ENCODE peak calls at places on chromosomes 6 and 20, in seven cellular contexts. One of them, this sample, is unnamed. For H3K27me3, the result is how much of the 10 kb centered on the place peaks cover.

GRCh38 chr20:53513489-53514298 is 79.9 kb downstream of the ZNF217 start:
- DNase-seq in H1: no peak
- DNase-seq in PC-9: no peak
- DNase-seq in cardiac muscle cell: no peak
- DNase-seq in stomach: no peak
- DNase-seq in transverse colon: peak
- DNase-seq in thoracic aorta: no peak
- DNase-seq in this sample: no peak

GRCh38 chr6:157023958-157024357 is 246.8 kb downstream of the ARID1B start:
- DNase-seq in H1: no peak
- DNase-seq in PC-9: no peak
- DNase-seq in cardiac muscle cell: no peak
- DNase-seq in stomach: no peak
- DNase-seq in transverse colon: no peak
- DNase-seq in thoracic aorta: no peak
- DNase-seq in this sample: no peak

GRCh38 chr6:16533721-16534136 is 227.5 kb downstream of the ATXN1 start:
- DNase-seq in H1: no peak
- DNase-seq in PC-9: no peak
- DNase-seq in cardiac muscle cell: no peak
- DNase-seq in stomach: no peak
- DNase-seq in transverse colon: no peak
- DNase-seq in thoracic aorta: no peak
- DNase-seq in this sample: no peak

GRCh38 chr20:380763-381580 is 412 bp downstream of the TRIB3 start:
- DNase-seq in H1: peak
- DNase-seq in PC-9: peak
- DNase-seq in cardiac muscle cell: peak
- DNase-seq in stomach: peak
- DNase-seq in transverse colon: peak
- DNase-seq in thoracic aorta: no peak
- DNase-seq in this sample: no peak

GRCh38 chr6:8066108-8066507 is 1.9 kb upstream of the BLOC1S5 start:
- DNase-seq in H1: no peak
- DNase-seq in PC-9: no peak
- DNase-seq in cardiac muscle cell: no peak
- DNase-seq in stomach: no peak
- DNase-seq in transverse colon: no peak
- DNase-seq in thoracic aorta: no peak
- DNase-seq in this sample: no peak

GRCh38 chr6:111857674-111858337 is 15.4 kb downstream of the FYN start:
- DNase-seq in H1: no peak
- DNase-seq in PC-9: no peak
- DNase-seq in cardiac muscle cell: no peak
- DNase-seq in stomach: no peak
- DNase-seq in transverse colon: no peak
- DNase-seq in thoracic aorta: no peak
- DNase-seq in this sample: no peak

GRCh38 chr20:37644605-37645004 is 49.2 kb upstream of the CTNNBL1 start:
- DNase-seq in H1: no peak
- DNase-seq in PC-9: no peak
- DNase-seq in cardiac muscle cell: no peak
- DNase-seq in stomach: no peak
- DNase-seq in transverse colon: no peak
- DNase-seq in thoracic aorta: no peak
- DNase-seq in this sample: no peak

GRCh38 chr6:32082951-32083350 is 26.2 kb downstream of the TNXB start:
- DNase-seq in H1: no peak
- DNase-seq in PC-9: peak
- DNase-seq in cardiac muscle cell: no peak
- DNase-seq in stomach: no peak
- DNase-seq in transverse colon: no peak
- DNase-seq in thoracic aorta: no peak
- DNase-seq in this sample: peak

GRCh38 chr6:7587631-7588100 is 2.3 kb upstream of the SNRNP48 start:
- DNase-seq in H1: no peak
- DNase-seq in PC-9: no peak
- DNase-seq in cardiac muscle cell: no peak
- DNase-seq in stomach: no peak
- DNase-seq in transverse colon: peak
- DNase-seq in thoracic aorta: no peak
- DNase-seq in this sample: no peak

GRCh38 chr6:158321960-158322359 is 9.7 kb downstream of the TULP4 start:
- DNase-seq in H1: no peak
- DNase-seq in PC-9: no peak
- DNase-seq in cardiac muscle cell: no peak
- DNase-seq in stomach: no peak
- DNase-seq in transverse colon: no peak
- DNase-seq in thoracic aorta: no peak
- DNase-seq in this sample: no peak

GRCh38 chr20:3995067-3995748 is 20.1 kb downstream of the RNF24 start:
- DNase-seq in H1: no peak
- DNase-seq in PC-9: no peak
- DNase-seq in cardiac muscle cell: no peak
- DNase-seq in stomach: no peak
- DNase-seq in transverse colon: no peak
- DNase-seq in thoracic aorta: no peak
- DNase-seq in this sample: no peak

GRCh38 chr6:41630069-41630468 is 8.2 kb upstream of the MDFI start:
- DNase-seq in H1: no peak
- DNase-seq in PC-9: no peak
- DNase-seq in cardiac muscle cell: no peak
- DNase-seq in stomach: no peak
- DNase-seq in transverse colon: no peak
- DNase-seq in thoracic aorta: no peak
- DNase-seq in this sample: no peak

DNA sequence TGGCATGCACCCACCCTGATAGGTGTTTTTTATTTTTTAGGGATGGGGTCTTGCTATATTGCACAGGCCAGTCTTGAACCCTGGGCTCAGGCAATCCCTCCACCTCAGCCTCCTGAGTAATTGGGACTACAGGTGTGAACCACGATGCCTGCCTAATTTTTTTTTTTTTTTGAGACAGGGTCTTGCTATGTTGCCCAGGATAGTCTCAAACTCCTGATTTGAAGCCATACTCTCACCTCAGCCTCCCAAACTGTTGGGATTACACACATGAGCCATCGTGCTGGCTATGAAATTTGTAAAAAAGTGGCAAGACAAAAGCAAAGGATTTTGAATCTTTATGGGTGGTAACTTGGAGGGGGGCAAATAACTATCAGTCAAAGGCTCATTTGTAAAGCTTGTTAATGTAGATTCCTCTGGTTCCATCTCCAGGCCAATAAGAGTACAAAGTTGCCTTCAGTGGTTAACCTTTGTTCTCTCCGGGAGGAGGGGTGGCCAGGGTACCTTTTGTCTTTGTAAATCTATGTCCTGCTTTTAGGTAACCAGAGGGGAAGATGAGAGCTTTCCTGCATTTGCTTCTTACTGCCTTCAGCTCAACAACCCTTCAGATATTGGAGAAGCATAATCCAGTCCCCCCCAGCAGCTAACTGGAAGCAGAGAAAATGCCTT is 372.0 kb upstream of the JARID2 start:
- DNase-seq in H1: no peak
- DNase-seq in PC-9: no peak
- DNase-seq in cardiac muscle cell: no peak
- DNase-seq in stomach: no peak
- DNase-seq in transverse colon: no peak
- DNase-seq in thoracic aorta: no peak
- DNase-seq in this sample: no peak
- H3K27me3 ChIP-seq in H1: under half
- H3K27me3 ChIP-seq in PC-9: under half
- H3K27me3 ChIP-seq in cardiac muscle cell: under half
- H3K27me3 ChIP-seq in stomach: under half
- H3K27me3 ChIP-seq in transverse colon: under half
- H3K27me3 ChIP-seq in thoracic aorta: under half
- H3K27me3 ChIP-seq in this sample: under half

DNA sequence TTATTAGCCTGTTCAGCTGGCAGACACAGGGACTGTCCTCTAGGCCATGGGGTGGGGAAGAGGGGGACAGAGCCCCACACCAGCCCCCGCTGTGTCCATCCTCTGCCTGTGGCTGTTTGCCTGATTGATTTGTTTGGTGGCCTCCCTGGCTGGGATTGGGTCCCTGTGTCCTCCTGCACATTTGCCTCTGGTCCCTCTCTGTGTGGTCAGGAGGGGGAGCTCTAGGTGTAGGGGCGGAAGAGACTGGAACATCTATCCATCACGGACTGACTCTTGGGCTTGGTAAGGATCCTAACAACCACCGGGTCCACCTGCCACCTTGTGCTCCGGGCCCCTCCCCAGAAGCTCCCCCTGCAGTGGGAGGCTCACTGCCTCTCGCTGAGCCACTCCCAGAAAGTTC is 38.4 kb upstream of the CCDC167 start:
- DNase-seq in H1: peak
- DNase-seq in PC-9: peak
- DNase-seq in cardiac muscle cell: no peak
- DNase-seq in stomach: no peak
- DNase-seq in transverse colon: no peak
- DNase-seq in thoracic aorta: no peak
- DNase-seq in this sample: no peak
- TF ChIP-seq CTCF in H1: peak
- TF ChIP-seq CTCF in PC-9: peak
- TF ChIP-seq CTCF in cardiac muscle cell: peak
- TF ChIP-seq CTCF in stomach: no peak
- TF ChIP-seq CTCF in transverse colon: no peak
- TF ChIP-seq CTCF in thoracic aorta: no peak
- TF ChIP-seq CTCF in this sample: no peak

GRCh38 chr6:27238010-27238983 is 9.2 kb upstream of the PRSS16 start:
- DNase-seq in H1: peak
- DNase-seq in PC-9: peak
- DNase-seq in cardiac muscle cell: no peak
- DNase-seq in stomach: no peak
- DNase-seq in transverse colon: no peak
- DNase-seq in thoracic aorta: no peak
- DNase-seq in this sample: no peak
- H3K27me3 ChIP-seq in H1: under half
- H3K27me3 ChIP-seq in PC-9: under half
- H3K27me3 ChIP-seq in cardiac muscle cell: under half
- H3K27me3 ChIP-seq in stomach: half or more
- H3K27me3 ChIP-seq in transverse colon: half or more
- H3K27me3 ChIP-seq in thoracic aorta: under half
- H3K27me3 ChIP-seq in this sample: under half

GRCh38 chr6:150664091-150664490 is 64.4 kb downstream of the PLEKHG1 start:
- DNase-seq in H1: no peak
- DNase-seq in PC-9: no peak
- DNase-seq in cardiac muscle cell: no peak
- DNase-seq in stomach: no peak
- DNase-seq in transverse colon: no peak
- DNase-seq in thoracic aorta: no peak
- DNase-seq in this sample: no peak

GRCh38 chr6:150668882-150669476 is 69.3 kb downstream of the PLEKHG1 start:
- DNase-seq in H1: no peak
- DNase-seq in PC-9: no peak
- DNase-seq in cardiac muscle cell: no peak
- DNase-seq in stomach: no peak
- DNase-seq in transverse colon: no peak
- DNase-seq in thoracic aorta: no peak
- DNase-seq in this sample: no peak

GRCh38 chr6:150666071-150666470 is 66.4 kb downstream of the PLEKHG1 start:
- DNase-seq in H1: no peak
- DNase-seq in PC-9: no peak
- DNase-seq in cardiac muscle cell: no peak
- DNase-seq in stomach: no peak
- DNase-seq in transverse colon: peak
- DNase-seq in thoracic aorta: no peak
- DNase-seq in this sample: peak

GRCh38 chr6:150670311-150670710 is 70.6 kb downstream of the PLEKHG1 start:
- DNase-seq in H1: no peak
- DNase-seq in PC-9: no peak
- DNase-seq in cardiac muscle cell: no peak
- DNase-seq in stomach: no peak
- DNase-seq in transverse colon: no peak
- DNase-seq in thoracic aorta: no peak
- DNase-seq in this sample: no peak

GRCh38 chr6:150667977-150668716 is 68.5 kb downstream of the PLEKHG1 start:
- DNase-seq in H1: no peak
- DNase-seq in PC-9: peak
- DNase-seq in cardiac muscle cell: peak
- DNase-seq in stomach: peak
- DNase-seq in transverse colon: peak
- DNase-seq in thoracic aorta: peak
- DNase-seq in this sample: peak
- TF ChIP-seq CTCF in H1: no peak
- TF ChIP-seq CTCF in PC-9: no peak
- TF ChIP-seq CTCF in cardiac muscle cell: peak
- TF ChIP-seq CTCF in stomach: no peak
- TF ChIP-seq CTCF in transverse colon: peak
- TF ChIP-seq CTCF in thoracic aorta: peak
- TF ChIP-seq CTCF in this sample: no peak

DNA sequence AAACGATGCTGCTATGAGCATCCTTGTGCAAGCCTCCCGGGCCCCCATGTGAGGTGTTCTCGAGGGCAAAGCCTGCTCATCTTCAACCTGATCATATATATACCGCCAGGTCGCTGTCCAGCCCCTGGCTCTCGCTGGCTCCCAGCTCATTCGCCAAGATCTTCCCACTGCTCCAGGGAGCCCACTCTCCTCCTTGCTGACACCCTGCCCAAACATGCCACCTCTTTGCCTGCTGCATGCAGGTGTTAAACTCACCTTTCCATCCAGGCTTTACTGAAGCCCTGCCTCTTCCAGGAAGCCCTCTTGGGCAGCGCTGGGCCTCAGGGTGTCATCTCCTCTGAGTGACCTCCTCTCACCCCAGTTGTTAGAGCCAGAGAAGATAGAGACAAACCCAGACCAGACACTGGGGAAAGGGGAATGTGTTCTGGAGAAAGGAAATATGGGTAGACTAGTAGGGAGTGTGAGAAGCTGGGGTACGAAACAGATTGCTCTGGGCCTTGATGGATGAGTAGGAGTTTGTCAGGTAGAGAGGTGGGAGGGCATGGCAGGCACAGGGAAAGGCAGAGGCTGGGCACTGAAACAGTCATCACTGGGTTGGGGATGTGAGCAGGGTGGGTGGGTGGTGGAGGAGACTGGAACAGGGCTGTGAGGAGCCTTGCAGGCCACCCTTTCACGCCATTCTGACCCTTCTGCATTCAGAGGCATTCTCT is 1.2 kb upstream of the DLGAP4 start:
- DNase-seq in H1: no peak
- DNase-seq in PC-9: no peak
- DNase-seq in cardiac muscle cell: peak
- DNase-seq in stomach: peak
- DNase-seq in transverse colon: no peak
- DNase-seq in thoracic aorta: no peak
- DNase-seq in this sample: no peak
- H3K27me3 ChIP-seq in H1: under half
- H3K27me3 ChIP-seq in PC-9: half or more
- H3K27me3 ChIP-seq in cardiac muscle cell: half or more
- H3K27me3 ChIP-seq in stomach: half or more
- H3K27me3 ChIP-seq in transverse colon: half or more
- H3K27me3 ChIP-seq in thoracic aorta: under half
- H3K27me3 ChIP-seq in this sample: half or more

This sample was measured in tibial artery.